ENCODE peak calls at places on chromosome 1, in nine cellular contexts. One of them, this sample, is unnamed.
A peak's percentile ranks its signal among the peaks of the same experiment; 100 is the strongest.

GRCh38 chr1:11529330-11529729 is 50.4 kb downstream of the DISP3 start:
- DNase-seq in heart left ventricle: no peak
- DNase-seq in HFFc6: no peak
- DNase-seq in iPS DF 6.9: no peak
- DNase-seq in T-helper 1 cell: no peak
- DNase-seq in NCI-H1105: no peak
- DNase-seq in frontal cortex: no peak
- DNase-seq in GM12891: no peak
- DNase-seq in thoracic aorta: no peak
- DNase-seq in this sample: no peak

GRCh38 chr1:189859385-189859977 is 618.2 kb downstream of the BRINP3 start:
- DNase-seq in heart left ventricle: no peak
- DNase-seq in HFFc6: no peak
- DNase-seq in iPS DF 6.9: peak; percentile 35
- DNase-seq in T-helper 1 cell: no peak
- DNase-seq in NCI-H1105: no peak
- DNase-seq in frontal cortex: no peak
- DNase-seq in GM12891: peak; percentile 1
- DNase-seq in thoracic aorta: no peak
- DNase-seq in this sample: no peak

GRCh38 chr1:85746777-85747176 is 38.5 kb upstream of the ZNHIT6 start:
- DNase-seq in heart left ventricle: no peak
- DNase-seq in HFFc6: no peak
- DNase-seq in iPS DF 6.9: no peak
- DNase-seq in T-helper 1 cell: no peak
- DNase-seq in NCI-H1105: no peak
- DNase-seq in frontal cortex: no peak
- DNase-seq in GM12891: no peak
- DNase-seq in thoracic aorta: no peak
- DNase-seq in this sample: no peak

GRCh38 chr1:41678141-41678878 is 193.8 kb upstream of the EDN2 start:
- DNase-seq in heart left ventricle: peak; percentile 55
- DNase-seq in HFFc6: no peak
- DNase-seq in iPS DF 6.9: no peak
- DNase-seq in T-helper 1 cell: no peak
- DNase-seq in NCI-H1105: no peak
- DNase-seq in frontal cortex: no peak
- DNase-seq in GM12891: no peak
- DNase-seq in thoracic aorta: no peak
- DNase-seq in this sample: no peak

GRCh38 chr1:48251858-48252257 is 29.3 kb downstream of the SLC5A9 start:
- DNase-seq in heart left ventricle: no peak
- DNase-seq in HFFc6: no peak
- DNase-seq in iPS DF 6.9: no peak
- DNase-seq in T-helper 1 cell: no peak
- DNase-seq in NCI-H1105: no peak
- DNase-seq in frontal cortex: no peak
- DNase-seq in GM12891: no peak
- DNase-seq in thoracic aorta: no peak
- DNase-seq in this sample: no peak

GRCh38 chr1:185681034-185681633 is 53.1 kb upstream of the HMCN1 start:
- DNase-seq in heart left ventricle: no peak
- DNase-seq in HFFc6: peak; percentile 29
- DNase-seq in iPS DF 6.9: no peak
- DNase-seq in T-helper 1 cell: no peak
- DNase-seq in NCI-H1105: peak; percentile 51
- DNase-seq in frontal cortex: no peak
- DNase-seq in GM12891: no peak
- DNase-seq in thoracic aorta: no peak
- DNase-seq in this sample: no peak

GRCh38 chr1:29398431-29398830 is 162.1 kb downstream of the PTPRU start:
- DNase-seq in heart left ventricle: no peak
- DNase-seq in HFFc6: no peak
- DNase-seq in iPS DF 6.9: no peak
- DNase-seq in T-helper 1 cell: no peak
- DNase-seq in NCI-H1105: no peak
- DNase-seq in frontal cortex: no peak
- DNase-seq in GM12891: no peak
- DNase-seq in thoracic aorta: no peak
- DNase-seq in this sample: no peak

GRCh38 chr1:231055271-231055670 is 15.2 kb upstream of the FAM89A start:
- DNase-seq in heart left ventricle: no peak
- DNase-seq in HFFc6: no peak
- DNase-seq in iPS DF 6.9: no peak
- DNase-seq in T-helper 1 cell: no peak
- DNase-seq in NCI-H1105: no peak
- DNase-seq in frontal cortex: no peak
- DNase-seq in GM12891: no peak
- DNase-seq in thoracic aorta: no peak
- DNase-seq in this sample: no peak

GRCh38 chr1:209627349-209628196 is 24.7 kb downstream of the LAMB3 start:
- DNase-seq in heart left ventricle: peak; percentile 79
- DNase-seq in HFFc6: peak; percentile 58
- DNase-seq in iPS DF 6.9: peak; percentile 75
- DNase-seq in T-helper 1 cell: peak; percentile 55
- DNase-seq in NCI-H1105: peak; percentile 69
- DNase-seq in frontal cortex: peak; percentile 24
- DNase-seq in GM12891: peak; percentile 83
- DNase-seq in thoracic aorta: no peak
- DNase-seq in this sample: peak; percentile 64

GRCh38 chr1:159900086-159900680 is at the start of gene CFAP45:
- DNase-seq in heart left ventricle: peak; percentile 85
- DNase-seq in HFFc6: no peak
- DNase-seq in iPS DF 6.9: no peak
- DNase-seq in T-helper 1 cell: no peak
- DNase-seq in NCI-H1105: peak; percentile 93
- DNase-seq in frontal cortex: no peak
- DNase-seq in GM12891: peak; percentile 66
- DNase-seq in thoracic aorta: peak; percentile 63
- DNase-seq in this sample: no peak

GRCh38 chr1:63643926-63644325 is 50.7 kb downstream of the PGM1 start:
- DNase-seq in heart left ventricle: peak; percentile 46
- DNase-seq in HFFc6: no peak
- DNase-seq in iPS DF 6.9: no peak
- DNase-seq in T-helper 1 cell: no peak
- DNase-seq in NCI-H1105: peak; percentile 91
- DNase-seq in frontal cortex: no peak
- DNase-seq in GM12891: no peak
- DNase-seq in thoracic aorta: no peak
- DNase-seq in this sample: no peak

GRCh38 chr1:234620786-234621468 is 10.9 kb upstream of the IRF2BP2 start:
- DNase-seq in heart left ventricle: no peak
- DNase-seq in HFFc6: no peak
- DNase-seq in iPS DF 6.9: no peak
- DNase-seq in T-helper 1 cell: no peak
- DNase-seq in NCI-H1105: no peak
- DNase-seq in frontal cortex: no peak
- DNase-seq in GM12891: no peak
- DNase-seq in thoracic aorta: no peak
- DNase-seq in this sample: no peak

GRCh38 chr1:174700775-174701174 is 253.0 kb downstream of the GPR52 start:
- DNase-seq in heart left ventricle: no peak
- DNase-seq in HFFc6: no peak
- DNase-seq in iPS DF 6.9: no peak
- DNase-seq in T-helper 1 cell: no peak
- DNase-seq in NCI-H1105: no peak
- DNase-seq in frontal cortex: no peak
- DNase-seq in GM12891: no peak
- DNase-seq in thoracic aorta: no peak
- DNase-seq in this sample: no peak

GRCh38 chr1:50251592-50252165 is 143.0 kb downstream of the ELAVL4 start:
- DNase-seq in heart left ventricle: no peak
- DNase-seq in HFFc6: no peak
- DNase-seq in iPS DF 6.9: no peak
- DNase-seq in T-helper 1 cell: no peak
- DNase-seq in NCI-H1105: peak; percentile 71
- DNase-seq in frontal cortex: no peak
- DNase-seq in GM12891: peak; percentile 17
- DNase-seq in thoracic aorta: no peak
- DNase-seq in this sample: no peak

GRCh38 chr1:70718086-70718630 is 307.1 kb downstream of the CTH start:
- DNase-seq in heart left ventricle: no peak
- DNase-seq in HFFc6: peak; percentile 10
- DNase-seq in iPS DF 6.9: no peak
- DNase-seq in T-helper 1 cell: no peak
- DNase-seq in NCI-H1105: no peak
- DNase-seq in frontal cortex: no peak
- DNase-seq in GM12891: no peak
- DNase-seq in thoracic aorta: no peak
- DNase-seq in this sample: no peak

GRCh38 chr1:35706846-35707245 is 11.8 kb downstream of the C1orf216 start:
- DNase-seq in heart left ventricle: no peak
- DNase-seq in HFFc6: no peak
- DNase-seq in iPS DF 6.9: no peak
- DNase-seq in T-helper 1 cell: no peak
- DNase-seq in NCI-H1105: no peak
- DNase-seq in frontal cortex: no peak
- DNase-seq in GM12891: no peak
- DNase-seq in thoracic aorta: no peak
- DNase-seq in this sample: no peak

GRCh38 chr1:19338323-19338762 is 26.2 kb downstream of the SLC66A1 start:
- DNase-seq in heart left ventricle: no peak
- DNase-seq in HFFc6: no peak
- DNase-seq in iPS DF 6.9: peak; percentile 54
- DNase-seq in T-helper 1 cell: no peak
- DNase-seq in NCI-H1105: peak; percentile 36
- DNase-seq in frontal cortex: no peak
- DNase-seq in GM12891: no peak
- DNase-seq in thoracic aorta: no peak
- DNase-seq in this sample: no peak

This sample was measured in D721Med.